ENCODE peak calls at places on chromosome 15, in eight cellular contexts. F, X, Q, C, K, T, E and B are unnamed samples.

GRCh38 chr15:81531141-81531592 is 157.2 kb upstream of the TMC3 start:
- DNase-seq in F (no peak), X (no peak), Q (peak), C (no peak), K (peak), T (no peak), E (no peak), B (no peak)

GRCh38 chr15:26939398-26939797 is 31.6 kb upstream of the GABRG3 start:
- DNase-seq in F (no peak), X (no peak), Q (no peak), C (no peak), K (no peak), T (no peak), E (no peak), B (peak)

GRCh38 chr15:27418729-27419128 is 447.7 kb downstream of the GABRG3 start:
- DNase-seq in F (no peak), X (peak), Q (no peak), C (no peak), K (no peak), T (peak), E (no peak), B (no peak)

GRCh38 chr15:41583795-41584194 is 24.8 kb downstream of the TYRO3 start:
- DNase-seq in F (no peak), X (no peak), Q (no peak), C (no peak), K (no peak), T (peak), E (no peak), B (no peak)

GRCh38 chr15:61835476-61836106 is 224.7 kb downstream of the VPS13C start:
- DNase-seq in F (peak), X (peak), Q (peak), C (peak), K (peak), T (peak), E (peak), B (peak)

GRCh38 chr15:63250312-63250965 is 27.0 kb upstream of the APH1B start:
- DNase-seq in F (peak), X (no peak), Q (peak), C (peak), K (no peak), T (no peak), E (no peak), B (no peak)

GRCh38 chr15:50458301-50458700 is 34.1 kb downstream of the USP8 start:
- DNase-seq in F (no peak), X (no peak), Q (peak), C (no peak), K (no peak), T (no peak), E (no peak), B (no peak)

GRCh38 chr15:67383903-67384302 is 129.3 kb downstream of the IQCH start:
- DNase-seq in F (no peak), X (no peak), Q (peak), C (peak), K (no peak), T (no peak), E (no peak), B (no peak)

GRCh38 chr15:36161108-36161507 is 418.3 kb upstream of the CDIN1 start:
- DNase-seq in F (no peak), X (no peak), Q (no peak), C (no peak), K (no peak), T (no peak), E (no peak), B (no peak)

GRCh38 chr15:67803996-67804843 is 21.1 kb upstream of the SKOR1 start:
- DNase-seq in F (no peak), X (no peak), Q (no peak), C (no peak), K (no peak), T (no peak), E (no peak), B (no peak)

GRCh38 chr15:66621491-66622467 is 56.0 kb upstream of the LCTL start:
- DNase-seq in F (no peak), X (no peak), Q (peak), C (no peak), K (no peak), T (no peak), E (no peak), B (no peak)

GRCh38 chr15:90481023-90481422 is 48.7 kb upstream of the CRTC3 start:
- DNase-seq in F (no peak), X (peak), Q (no peak), C (no peak), K (no peak), T (no peak), E (peak), B (no peak)

GRCh38 chr15:100703032-100703578 is 100.7 kb downstream of the ASB7 start:
- DNase-seq in F (peak), X (no peak), Q (peak), C (peak), K (no peak), T (peak), E (no peak), B (no peak)

GRCh38 chr15:69417581-69417980 is 3.4 kb downstream of the KIF23 start:
- DNase-seq in F (peak), X (no peak), Q (no peak), C (no peak), K (no peak), T (no peak), E (no peak), B (no peak)

GRCh38 chr15:96146711-96147110 is 183.8 kb upstream of the NR2F2 start:
- DNase-seq in F (no peak), X (no peak), Q (no peak), C (no peak), K (no peak), T (no peak), E (no peak), B (no peak)

GRCh38 chr15:78938608-78939488 is 6.0 kb downstream of the CTSH start:
- DNase-seq in F (no peak), X (peak), Q (peak), C (no peak), K (no peak), T (peak), E (no peak), B (no peak)

GRCh38 chr15:41798607-41799487 is 24.6 kb downstream of the MAPKBP1 start:
- DNase-seq in F (peak), X (no peak), Q (peak), C (no peak), K (no peak), T (no peak), E (no peak), B (no peak)

GRCh38 chr15:33309602-33310276 is 1.0 kb upstream of the RYR3 start:
- DNase-seq in F (no peak), X (peak), Q (no peak), C (peak), K (no peak), T (peak), E (no peak), B (no peak)

GRCh38 chr15:101127503-101128076 is 124.3 kb downstream of the CHSY1 start:
- DNase-seq in F (peak), X (peak), Q (peak), C (peak), K (peak), T (peak), E (peak), B (no peak)

GRCh38 chr15:58307313-58307961 is 124.4 kb upstream of the LIPC start:
- DNase-seq in F (peak), X (no peak), Q (peak), C (peak), K (no peak), T (no peak), E (no peak), B (no peak)

GRCh38 chr15:92820233-92821021 is 79.7 kb upstream of the CHD2 start:
- DNase-seq in F (peak), X (peak), Q (peak), C (peak), K (peak), T (peak), E (peak), B (peak)

GRCh38 chr15:92822216-92823144 is 77.6 kb upstream of the CHD2 start:
- DNase-seq in F (no peak), X (no peak), Q (no peak), C (peak), K (no peak), T (no peak), E (no peak), B (no peak)

GRCh38 chr15:92818658-92819311 is 81.3 kb upstream of the CHD2 start:
- DNase-seq in F (no peak), X (no peak), Q (no peak), C (peak), K (no peak), T (peak), E (no peak), B (no peak)

GRCh38 chr15:92819312-92820232 is 80.6 kb upstream of the CHD2 start:
- DNase-seq in F (no peak), X (no peak), Q (no peak), C (peak), K (no peak), T (no peak), E (no peak), B (no peak)

GRCh38 chr15:92821491-92822116 is 78.5 kb upstream of the CHD2 start:
- DNase-seq in F (no peak), X (peak), Q (no peak), C (peak), K (no peak), T (no peak), E (no peak), B (no peak)
- TF ChIP-seq CTCF in F (no peak), X (no peak), Q (no peak), C (no peak), K (no peak), T (no peak), E (no peak), B (no peak)

GRCh38 chr15:39860200-39860599 is 59.9 kb downstream of the GPR176 start:
- DNase-seq in F (no peak), X (no peak), Q (peak), C (no peak), K (no peak), T (no peak), E (no peak), B (no peak)
- TF ChIP-seq CTCF in F (no peak), X (no peak), Q (no peak), C (no peak), K (no peak), T (no peak), E (no peak), B (no peak)

DNA sequence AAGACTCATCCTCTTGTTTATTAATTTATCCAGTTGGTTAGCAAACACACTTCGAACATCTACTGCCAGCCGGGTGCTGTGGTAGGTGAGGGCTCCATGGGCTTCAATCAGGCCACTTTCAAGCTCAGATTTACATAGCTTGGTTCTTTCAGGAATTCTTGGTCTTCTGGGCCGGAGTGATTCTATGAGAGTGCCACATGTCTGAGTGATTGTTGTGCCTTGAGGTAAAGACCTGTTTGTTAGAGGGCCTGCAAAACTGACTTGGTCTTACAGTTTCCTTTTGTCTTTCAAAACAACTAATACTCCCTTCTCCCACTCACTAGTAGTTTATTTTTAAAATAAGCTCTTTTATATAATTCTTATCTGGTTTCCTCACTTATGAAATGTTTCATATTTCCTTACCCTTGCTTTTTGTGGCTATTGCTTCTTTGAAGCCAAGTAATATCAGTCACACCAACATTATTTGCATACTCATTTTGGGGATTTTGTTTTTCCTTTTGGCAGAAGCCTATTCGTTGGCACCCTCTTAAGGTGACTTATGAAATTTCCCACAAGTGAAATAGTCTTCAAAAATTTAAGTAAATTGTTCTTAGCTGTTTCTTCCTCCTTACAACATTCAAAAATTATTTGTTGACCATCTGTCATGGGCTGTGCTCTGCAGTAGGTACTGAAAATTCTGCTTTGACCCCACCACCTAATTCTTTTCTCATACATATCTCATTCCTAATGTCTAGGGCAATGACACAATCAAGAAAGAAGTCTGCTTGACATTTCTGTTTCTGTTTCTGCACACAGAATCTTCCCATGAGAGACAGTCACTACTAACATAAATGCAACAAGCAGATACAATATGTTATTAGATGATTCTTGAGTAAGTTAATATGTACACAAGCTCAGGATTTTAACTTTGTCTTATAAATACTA is 120.2 kb downstream of the LRRC28 start:
- DNase-seq in F (no peak), X (peak), Q (peak), C (peak), K (no peak), T (peak), E (no peak), B (no peak)
- TF ChIP-seq CTCF in F (peak), X (no peak), Q (peak), C (peak), K (no peak), T (peak), E (no peak), B (peak)

GRCh38 chr15:99169769-99170311 is 65.0 kb downstream of the SYNM start:
- DNase-seq in F (peak), X (no peak), Q (peak), C (no peak), K (no peak), T (no peak), E (no peak), B (no peak)

GRCh38 chr15:99168601-99169580 is 64.0 kb downstream of the SYNM start:
- DNase-seq in F (no peak), X (peak), Q (no peak), C (no peak), K (no peak), T (no peak), E (no peak), B (no peak)

GRCh38 chr15:99172171-99172570 is 67.3 kb downstream of the SYNM start:
- DNase-seq in F (no peak), X (no peak), Q (no peak), C (no peak), K (no peak), T (no peak), E (no peak), B (no peak)

GRCh38 chr15:99172989-99173388 is 68.1 kb downstream of the SYNM start:
- DNase-seq in F (no peak), X (no peak), Q (no peak), C (no peak), K (no peak), T (no peak), E (no peak), B (no peak)

GRCh38 chr15:99170476-99171065 is 65.7 kb downstream of the SYNM start:
- DNase-seq in F (no peak), X (no peak), Q (no peak), C (no peak), K (no peak), T (no peak), E (no peak), B (no peak)
- TF ChIP-seq CTCF in F (no peak), X (no peak), Q (no peak), C (no peak), K (no peak), T (no peak), E (no peak), B (peak)

GRCh38 chr15:43218908-43219706 is 1.7 kb downstream of the EPB42 start:
- DNase-seq in F (peak), X (peak), Q (peak), C (peak), K (no peak), T (no peak), E (no peak), B (no peak)
- TF ChIP-seq CTCF in F (peak), X (peak), Q (peak), C (peak), K (no peak), T (no peak), E (no peak), B (peak)

GRCh38 chr15:25470230-25470629 is 31.4 kb upstream of the UBE3A start:
- DNase-seq in F (no peak), X (no peak), Q (no peak), C (no peak), K (no peak), T (no peak), E (no peak), B (no peak)
- TF ChIP-seq CTCF in F (no peak), X (no peak), Q (no peak), C (no peak), K (no peak), T (no peak), E (no peak), B (no peak)

GRCh38 chr15:83747718-83748110 is 93.8 kb downstream of the ADAMTSL3 start:
- DNase-seq in F (no peak), X (no peak), Q (peak), C (no peak), K (no peak), T (no peak), E (no peak), B (no peak)

GRCh38 chr15:83746231-83746630 is 92.3 kb downstream of the ADAMTSL3 start:
- DNase-seq in F (no peak), X (no peak), Q (no peak), C (peak), K (no peak), T (no peak), E (no peak), B (no peak)

GRCh38 chr15:83745771-83746170 is 91.8 kb downstream of the ADAMTSL3 start:
- DNase-seq in F (no peak), X (no peak), Q (no peak), C (no peak), K (no peak), T (no peak), E (no peak), B (no peak)

DNA sequence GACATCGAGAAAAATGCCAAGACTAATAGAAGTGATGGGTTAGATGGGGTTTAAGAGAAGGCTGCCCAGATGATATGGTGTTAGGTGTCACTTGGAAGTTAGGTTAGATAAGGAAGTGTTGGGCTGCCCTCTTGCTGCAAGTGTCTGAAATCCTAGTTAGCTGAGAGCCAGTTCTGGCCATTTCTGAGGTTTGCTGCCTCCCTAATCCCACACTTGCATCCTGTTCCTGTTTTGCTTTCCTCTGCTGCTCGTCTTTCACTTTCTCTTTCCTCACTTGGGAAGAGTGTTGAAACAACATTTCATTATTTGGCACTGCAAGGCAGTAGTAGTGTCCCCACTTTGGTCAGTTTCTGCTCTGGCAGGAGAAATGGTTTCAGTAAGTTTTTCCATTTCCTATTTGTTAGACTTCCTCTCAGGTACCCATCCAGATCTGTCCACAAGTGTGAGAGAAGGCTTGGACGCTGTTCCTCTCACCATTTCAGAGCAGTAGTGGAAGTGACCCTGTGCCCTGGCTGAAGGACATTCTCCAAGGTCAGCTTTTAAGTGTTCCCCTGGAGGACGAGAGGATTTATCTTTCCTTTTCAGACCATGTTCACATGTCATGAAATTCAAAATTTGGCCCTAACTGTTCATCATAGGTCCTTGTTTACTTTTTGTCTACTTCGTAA is 93.3 kb downstream of the ADAMTSL3 start:
- DNase-seq in F (no peak), X (peak), Q (peak), C (peak), K (no peak), T (peak), E (no peak), B (no peak)
- TF ChIP-seq CTCF in F (no peak), X (no peak), Q (peak), C (peak), K (no peak), T (peak), E (no peak), B (peak)

GRCh38 chr15:53158995-53159394 is 368.9 kb upstream of the ONECUT1 start:
- DNase-seq in F (no peak), X (no peak), Q (no peak), C (no peak), K (no peak), T (no peak), E (no peak), B (no peak)

DNA sequence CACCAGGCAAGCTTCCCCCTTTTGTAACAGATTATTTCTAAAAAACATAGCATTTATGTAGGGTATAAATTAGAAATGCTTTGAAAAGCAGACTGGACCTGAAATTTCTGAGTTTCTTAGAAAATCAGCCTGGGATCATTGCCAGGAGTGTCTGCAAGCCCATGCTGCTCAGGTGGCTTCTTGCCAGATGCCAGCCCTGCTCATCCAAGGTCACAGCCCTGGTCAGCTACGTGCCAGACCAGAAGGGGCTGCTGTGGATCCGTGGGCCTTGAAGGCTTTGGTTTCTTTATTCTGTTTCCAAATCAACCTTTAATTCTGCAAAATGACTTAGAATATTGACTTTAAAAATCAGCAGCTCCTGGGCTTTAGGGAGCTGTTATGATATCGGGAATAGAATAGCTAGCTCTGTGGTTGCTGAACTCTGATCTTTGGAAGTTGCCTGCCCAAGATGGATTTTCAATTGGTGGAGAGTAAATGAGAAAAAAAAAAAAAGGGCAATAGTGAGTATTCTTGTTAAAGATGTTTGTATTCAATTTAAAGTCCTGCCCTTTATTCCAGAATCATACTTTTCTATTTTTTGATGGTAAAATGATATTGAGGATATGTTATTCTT is 370.1 kb upstream of the ONECUT1 start:
- DNase-seq in F (no peak), X (no peak), Q (no peak), C (no peak), K (no peak), T (no peak), E (no peak), B (no peak)
- TF ChIP-seq CTCF in F (no peak), X (no peak), Q (no peak), C (no peak), K (no peak), T (no peak), E (no peak), B (no peak)